ENCODE peak calls at places on chromosomes 16 and 17, in eight cellular contexts. One of them, this sample, is unnamed.

GRCh38 chr16:1825864-1826690 is 548 bp downstream of the HAGH start:
- DNase-seq in cardiac muscle cell: peak
- DNase-seq in esophagus squamous epithelium: no peak
- DNase-seq in naive thymus-derived CD4-positive, alpha-beta T cell: peak
- DNase-seq in cardiac fibroblast: peak
- DNase-seq in colonic mucosa: peak
- DNase-seq in SJCRH30: peak
- DNase-seq in astrocyte of the spinal cord: no peak
- DNase-seq in this sample: no peak

GRCh38 chr17:59437766-59438165 is 106.3 kb downstream of the YPEL2 start:
- DNase-seq in cardiac muscle cell: no peak
- DNase-seq in esophagus squamous epithelium: no peak
- DNase-seq in naive thymus-derived CD4-positive, alpha-beta T cell: no peak
- DNase-seq in cardiac fibroblast: no peak
- DNase-seq in colonic mucosa: no peak
- DNase-seq in SJCRH30: no peak
- DNase-seq in astrocyte of the spinal cord: no peak
- DNase-seq in this sample: no peak

GRCh38 chr17:178292-179065 is 3.0 kb downstream of the DOC2B start:
- DNase-seq in cardiac muscle cell: no peak
- DNase-seq in esophagus squamous epithelium: no peak
- DNase-seq in naive thymus-derived CD4-positive, alpha-beta T cell: no peak
- DNase-seq in cardiac fibroblast: no peak
- DNase-seq in colonic mucosa: no peak
- DNase-seq in SJCRH30: no peak
- DNase-seq in astrocyte of the spinal cord: no peak
- DNase-seq in this sample: no peak

GRCh38 chr17:78185981-78186688 is 717 bp downstream of the TK1 start:
- DNase-seq in cardiac muscle cell: no peak
- DNase-seq in esophagus squamous epithelium: no peak
- DNase-seq in naive thymus-derived CD4-positive, alpha-beta T cell: no peak
- DNase-seq in cardiac fibroblast: peak
- DNase-seq in colonic mucosa: peak
- DNase-seq in SJCRH30: peak
- DNase-seq in astrocyte of the spinal cord: no peak
- DNase-seq in this sample: no peak

GRCh38 chr16:16146380-16147315 is 76.6 kb downstream of the ABCC6 start:
- DNase-seq in cardiac muscle cell: no peak
- DNase-seq in esophagus squamous epithelium: no peak
- DNase-seq in naive thymus-derived CD4-positive, alpha-beta T cell: no peak
- DNase-seq in cardiac fibroblast: no peak
- DNase-seq in colonic mucosa: no peak
- DNase-seq in SJCRH30: no peak
- DNase-seq in astrocyte of the spinal cord: no peak
- DNase-seq in this sample: no peak

GRCh38 chr17:49230636-49231562 is at the start of gene PHOSPHO1:
- DNase-seq in cardiac muscle cell: peak
- DNase-seq in esophagus squamous epithelium: no peak
- DNase-seq in naive thymus-derived CD4-positive, alpha-beta T cell: peak
- DNase-seq in cardiac fibroblast: peak
- DNase-seq in colonic mucosa: peak
- DNase-seq in SJCRH30: peak
- DNase-seq in astrocyte of the spinal cord: peak
- DNase-seq in this sample: peak

GRCh38 chr16:85462405-85463227 is 150.5 kb upstream of the GSE1 start:
- DNase-seq in cardiac muscle cell: peak
- DNase-seq in esophagus squamous epithelium: no peak
- DNase-seq in naive thymus-derived CD4-positive, alpha-beta T cell: no peak
- DNase-seq in cardiac fibroblast: no peak
- DNase-seq in colonic mucosa: no peak
- DNase-seq in SJCRH30: peak
- DNase-seq in astrocyte of the spinal cord: no peak
- DNase-seq in this sample: no peak

GRCh38 chr16:85384831-85385462 is 228.2 kb upstream of the GSE1 start:
- DNase-seq in cardiac muscle cell: no peak
- DNase-seq in esophagus squamous epithelium: no peak
- DNase-seq in naive thymus-derived CD4-positive, alpha-beta T cell: no peak
- DNase-seq in cardiac fibroblast: no peak
- DNase-seq in colonic mucosa: peak
- DNase-seq in SJCRH30: no peak
- DNase-seq in astrocyte of the spinal cord: no peak
- DNase-seq in this sample: no peak

GRCh38 chr16:53743149-53743566 is 39.2 kb downstream of the FTO start:
- DNase-seq in cardiac muscle cell: no peak
- DNase-seq in esophagus squamous epithelium: no peak
- DNase-seq in naive thymus-derived CD4-positive, alpha-beta T cell: peak
- DNase-seq in cardiac fibroblast: peak
- DNase-seq in colonic mucosa: no peak
- DNase-seq in SJCRH30: peak
- DNase-seq in astrocyte of the spinal cord: peak
- DNase-seq in this sample: no peak

GRCh38 chr16:27769561-27770222 is 219.7 kb downstream of the KATNIP start:
- DNase-seq in cardiac muscle cell: no peak
- DNase-seq in esophagus squamous epithelium: no peak
- DNase-seq in naive thymus-derived CD4-positive, alpha-beta T cell: no peak
- DNase-seq in cardiac fibroblast: peak
- DNase-seq in colonic mucosa: no peak
- DNase-seq in SJCRH30: no peak
- DNase-seq in astrocyte of the spinal cord: peak
- DNase-seq in this sample: peak

GRCh38 chr16:57140866-57141668 is 44.8 kb downstream of the PSME3IP1 start:
- DNase-seq in cardiac muscle cell: no peak
- DNase-seq in esophagus squamous epithelium: no peak
- DNase-seq in naive thymus-derived CD4-positive, alpha-beta T cell: no peak
- DNase-seq in cardiac fibroblast: no peak
- DNase-seq in colonic mucosa: no peak
- DNase-seq in SJCRH30: no peak
- DNase-seq in astrocyte of the spinal cord: no peak
- DNase-seq in this sample: no peak

GRCh38 chr17:80827646-80828643 is 163.7 kb upstream of the CHMP6 start:
- DNase-seq in cardiac muscle cell: no peak
- DNase-seq in esophagus squamous epithelium: no peak
- DNase-seq in naive thymus-derived CD4-positive, alpha-beta T cell: no peak
- DNase-seq in cardiac fibroblast: no peak
- DNase-seq in colonic mucosa: no peak
- DNase-seq in SJCRH30: peak
- DNase-seq in astrocyte of the spinal cord: peak
- DNase-seq in this sample: no peak

GRCh38 chr16:49504626-49505025 is 131.0 kb downstream of the C16orf78 start:
- DNase-seq in cardiac muscle cell: no peak
- DNase-seq in esophagus squamous epithelium: no peak
- DNase-seq in naive thymus-derived CD4-positive, alpha-beta T cell: no peak
- DNase-seq in cardiac fibroblast: no peak
- DNase-seq in colonic mucosa: no peak
- DNase-seq in SJCRH30: no peak
- DNase-seq in astrocyte of the spinal cord: no peak
- DNase-seq in this sample: no peak

GRCh38 chr17:43905985-43906852 is 1.1 kb downstream of the MPP2 start:
- DNase-seq in cardiac muscle cell: peak
- DNase-seq in esophagus squamous epithelium: no peak
- DNase-seq in naive thymus-derived CD4-positive, alpha-beta T cell: peak
- DNase-seq in cardiac fibroblast: peak
- DNase-seq in colonic mucosa: peak
- DNase-seq in SJCRH30: peak
- DNase-seq in astrocyte of the spinal cord: peak
- DNase-seq in this sample: no peak

GRCh38 chr17:43907425-43907981 is at the start of gene MPP2:
- DNase-seq in cardiac muscle cell: peak
- DNase-seq in esophagus squamous epithelium: no peak
- DNase-seq in naive thymus-derived CD4-positive, alpha-beta T cell: peak
- DNase-seq in cardiac fibroblast: peak
- DNase-seq in colonic mucosa: peak
- DNase-seq in SJCRH30: peak
- DNase-seq in astrocyte of the spinal cord: peak
- DNase-seq in this sample: no peak

GRCh38 chr17:43906951-43907424 is 348 bp downstream of the MPP2 start:
- DNase-seq in cardiac muscle cell: no peak
- DNase-seq in esophagus squamous epithelium: no peak
- DNase-seq in naive thymus-derived CD4-positive, alpha-beta T cell: peak
- DNase-seq in cardiac fibroblast: no peak
- DNase-seq in colonic mucosa: no peak
- DNase-seq in SJCRH30: no peak
- DNase-seq in astrocyte of the spinal cord: no peak
- DNase-seq in this sample: no peak

GRCh38 chr17:43909537-43910231 is 2.3 kb upstream of the MPP2 start:
- DNase-seq in cardiac muscle cell: no peak
- DNase-seq in esophagus squamous epithelium: no peak
- DNase-seq in naive thymus-derived CD4-positive, alpha-beta T cell: no peak
- DNase-seq in cardiac fibroblast: no peak
- DNase-seq in colonic mucosa: no peak
- DNase-seq in SJCRH30: no peak
- DNase-seq in astrocyte of the spinal cord: no peak
- DNase-seq in this sample: no peak

DNA sequence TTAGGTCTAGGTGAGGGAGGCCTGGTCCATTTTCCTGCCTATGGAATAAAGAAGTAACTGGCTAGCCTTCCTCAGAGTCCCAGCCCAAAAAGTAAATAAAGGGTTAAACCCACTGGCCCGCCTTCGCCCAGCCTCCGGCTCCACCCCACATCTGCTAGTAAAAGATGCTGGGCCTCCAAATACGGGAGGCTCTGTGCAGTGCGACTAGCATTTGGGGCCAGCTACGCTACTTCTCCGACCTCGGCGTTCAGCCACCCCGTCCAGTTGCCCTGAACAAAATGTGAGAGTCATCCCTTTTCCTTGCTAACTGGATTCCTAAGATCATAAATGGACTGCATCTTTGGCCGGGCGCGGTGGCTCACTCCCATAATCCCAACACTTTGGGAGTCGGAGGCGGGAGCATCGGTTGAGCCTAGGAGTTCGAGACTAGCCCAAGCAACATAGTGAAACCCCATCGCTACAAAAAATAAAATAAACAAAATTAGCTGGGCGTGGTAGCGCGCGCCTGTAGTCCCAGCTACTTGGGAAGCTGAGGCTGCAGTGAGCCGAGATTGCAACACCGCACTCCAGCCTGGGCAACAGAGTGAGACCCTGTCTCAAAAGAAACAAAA is 880 bp upstream of the MPP2 start:
- DNase-seq in cardiac muscle cell: peak
- DNase-seq in esophagus squamous epithelium: no peak
- DNase-seq in naive thymus-derived CD4-positive, alpha-beta T cell: peak
- DNase-seq in cardiac fibroblast: peak
- DNase-seq in colonic mucosa: peak
- DNase-seq in SJCRH30: peak
- DNase-seq in astrocyte of the spinal cord: peak
- DNase-seq in this sample: peak
- H3K4me3 ChIP-seq in cardiac muscle cell: peak
- H3K4me3 ChIP-seq in esophagus squamous epithelium: peak
- H3K4me3 ChIP-seq in naive thymus-derived CD4-positive, alpha-beta T cell: peak
- H3K4me3 ChIP-seq in cardiac fibroblast: no peak
- H3K4me3 ChIP-seq in colonic mucosa: peak
- H3K4me3 ChIP-seq in SJCRH30: peak
- H3K4me3 ChIP-seq in astrocyte of the spinal cord: no peak
- H3K4me3 ChIP-seq in this sample: peak

DNA sequence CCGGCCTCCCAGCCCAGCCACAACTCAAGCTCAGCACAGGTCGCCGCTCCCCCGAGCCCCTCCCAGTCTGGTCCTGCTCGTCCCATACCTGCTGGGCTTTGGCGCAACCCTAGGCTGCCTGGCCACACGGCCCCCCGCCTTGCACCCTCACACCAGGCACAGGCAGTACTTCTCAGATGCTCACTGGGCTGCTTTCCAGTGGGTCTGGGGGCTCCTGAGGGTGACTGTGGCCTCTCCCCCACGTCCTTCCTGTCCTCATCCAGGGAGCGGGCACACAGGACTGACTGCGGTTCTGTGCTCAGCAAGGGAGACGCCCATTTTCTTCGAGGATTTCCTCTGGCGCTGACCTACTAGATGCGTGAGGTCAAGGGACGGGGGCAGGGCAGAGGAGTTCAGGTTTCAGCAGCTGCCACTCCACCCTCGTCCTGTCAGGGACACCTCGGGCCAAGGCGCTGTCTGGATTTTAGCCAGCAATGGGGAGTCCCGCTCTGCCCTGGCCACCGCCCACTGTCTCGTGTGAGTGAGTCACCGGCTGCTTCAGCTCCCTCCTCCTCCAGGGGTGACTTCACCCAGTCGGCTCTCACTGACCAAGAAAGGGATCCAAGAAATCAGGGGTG is 115.8 kb downstream of the NPIPB11 start:
- DNase-seq in cardiac muscle cell: peak
- DNase-seq in esophagus squamous epithelium: peak
- DNase-seq in naive thymus-derived CD4-positive, alpha-beta T cell: no peak
- DNase-seq in cardiac fibroblast: peak
- DNase-seq in colonic mucosa: peak
- DNase-seq in SJCRH30: peak
- DNase-seq in astrocyte of the spinal cord: peak
- DNase-seq in this sample: no peak
- H3K4me3 ChIP-seq in cardiac muscle cell: no peak
- H3K4me3 ChIP-seq in esophagus squamous epithelium: peak
- H3K4me3 ChIP-seq in naive thymus-derived CD4-positive, alpha-beta T cell: no peak
- H3K4me3 ChIP-seq in cardiac fibroblast: no peak
- H3K4me3 ChIP-seq in colonic mucosa: peak
- H3K4me3 ChIP-seq in SJCRH30: peak
- H3K4me3 ChIP-seq in astrocyte of the spinal cord: no peak
- H3K4me3 ChIP-seq in this sample: peak

GRCh38 chr16:88826070-88826840 is 14.5 kb upstream of the APRT start:
- DNase-seq in cardiac muscle cell: no peak
- DNase-seq in esophagus squamous epithelium: no peak
- DNase-seq in naive thymus-derived CD4-positive, alpha-beta T cell: no peak
- DNase-seq in cardiac fibroblast: no peak
- DNase-seq in colonic mucosa: peak
- DNase-seq in SJCRH30: no peak
- DNase-seq in astrocyte of the spinal cord: no peak
- DNase-seq in this sample: no peak
- H3K4me3 ChIP-seq in cardiac muscle cell: no peak
- H3K4me3 ChIP-seq in esophagus squamous epithelium: no peak
- H3K4me3 ChIP-seq in naive thymus-derived CD4-positive, alpha-beta T cell: no peak
- H3K4me3 ChIP-seq in cardiac fibroblast: no peak
- H3K4me3 ChIP-seq in colonic mucosa: no peak
- H3K4me3 ChIP-seq in SJCRH30: no peak
- H3K4me3 ChIP-seq in astrocyte of the spinal cord: no peak
- H3K4me3 ChIP-seq in this sample: no peak

GRCh38 chr16:81547919-81548216 is 103.3 kb downstream of the CMIP start:
- DNase-seq in cardiac muscle cell: no peak
- DNase-seq in esophagus squamous epithelium: no peak
- DNase-seq in naive thymus-derived CD4-positive, alpha-beta T cell: no peak
- DNase-seq in cardiac fibroblast: no peak
- DNase-seq in colonic mucosa: no peak
- DNase-seq in SJCRH30: no peak
- DNase-seq in astrocyte of the spinal cord: no peak
- DNase-seq in this sample: no peak
- H3K4me3 ChIP-seq in cardiac muscle cell: no peak
- H3K4me3 ChIP-seq in esophagus squamous epithelium: no peak
- H3K4me3 ChIP-seq in naive thymus-derived CD4-positive, alpha-beta T cell: no peak
- H3K4me3 ChIP-seq in cardiac fibroblast: no peak
- H3K4me3 ChIP-seq in colonic mucosa: no peak
- H3K4me3 ChIP-seq in SJCRH30: no peak
- H3K4me3 ChIP-seq in astrocyte of the spinal cord: no peak
- H3K4me3 ChIP-seq in this sample: no peak

This sample was measured in AG09309.